ENCODE peak calls at places on chromosomes 2 and 18, in four cellular contexts. M is A549, G is H9, B is uterus. V is an unnamed sample. For H3K4me1, the result is how much of the 10 kb centered on the place peaks cover.

GRCh38 chr2:147846382-147847081 is 1.7 kb downstream of the ACVR2A start:
- DNase-seq in M (no peak), G (no peak), B (no peak), V (no peak)

GRCh38 chr2:24724111-24724775 is 68.9 kb downstream of the PTRHD1 start:
- DNase-seq in M (no peak), G (no peak), B (no peak), V (no peak)

GRCh38 chr2:172415759-172416158 is 11.6 kb upstream of the ITGA6 start:
- DNase-seq in M (no peak), G (no peak), B (no peak), V (peak)

GRCh38 chr2:158321264-158321663 is 135.3 kb downstream of the CCDC148 start:
- DNase-seq in M (no peak), G (no peak), B (no peak), V (no peak)

GRCh38 chr2:121021685-121022084 is 263.3 kb downstream of the TFCP2L1 start:
- DNase-seq in M (no peak), G (no peak), B (no peak), V (no peak)

GRCh38 chr18:59012815-59013677 is 126.6 kb upstream of the SEC11C start:
- DNase-seq in M (no peak), G (no peak), B (no peak), V (no peak)

GRCh38 chr2:160288324-160288723 is 88.3 kb upstream of the ITGB6 start:
- DNase-seq in M (no peak), G (no peak), B (no peak), V (no peak)

GRCh38 chr2:232773815-232774214 is 2.5 kb downstream of the KCNJ13 start:
- DNase-seq in M (no peak), G (no peak), B (no peak), V (no peak)

GRCh38 chr2:57696016-57696415 is 350.6 kb upstream of the VRK2 start:
- DNase-seq in M (peak), G (peak), B (no peak), V (no peak)

GRCh38 chr18:5895886-5896740 is 791 bp upstream of the TMEM200C start:
- DNase-seq in M (no peak), G (peak), B (peak), V (peak)

GRCh38 chr2:18557121-18557520 is 3.3 kb downstream of the RDH14 start:
- DNase-seq in M (no peak), G (no peak), B (no peak), V (no peak)

GRCh38 chr2:224930990-224931389 is 111.3 kb downstream of the DOCK10 start:
- DNase-seq in M (no peak), G (no peak), B (no peak), V (no peak)

GRCh38 chr2:10008809-10009176 is 34.6 kb upstream of the KLF11 start:
- DNase-seq in M (no peak), G (no peak), B (no peak), V (no peak)

GRCh38 chr18:6747646-6748045 is 18.1 kb downstream of the ARHGAP28 start:
- DNase-seq in M (no peak), G (no peak), B (no peak), V (no peak)

GRCh38 chr18:54223568-54224241 is 764 bp downstream of the MBD2 start:
- DNase-seq in M (no peak), G (peak), B (peak), V (peak)

GRCh38 chr2:226904592-226904991 is 68.7 kb downstream of the RHBDD1 start:
- DNase-seq in M (no peak), G (no peak), B (no peak), V (no peak)

GRCh38 chr2:230957756-230958391 is 32.8 kb upstream of the GPR55 start:
- DNase-seq in M (no peak), G (no peak), B (no peak), V (no peak)

GRCh38 chr2:157329524-157329923 is 3.9 kb upstream of the ERMN start:
- DNase-seq in M (no peak), G (no peak), B (no peak), V (no peak)

GRCh38 chr2:67070826-67071225 is 326.3 kb upstream of the ETAA1 start:
- DNase-seq in M (no peak), G (no peak), B (no peak), V (no peak)

GRCh38 chr2:223971731-223972130 is 14.5 kb downstream of the MRPL44 start:
- DNase-seq in M (no peak), G (no peak), B (no peak), V (no peak)

GRCh38 chr2:235727186-235727585 is 233.3 kb downstream of the AGAP1 start:
- DNase-seq in M (no peak), G (no peak), B (peak), V (no peak)

GRCh38 chr18:45589559-45590041 is 25.7 kb upstream of the SLC14A2 start:
- DNase-seq in M (no peak), G (no peak), B (peak), V (peak)

GRCh38 chr2:49973917-49974368 is 819.6 kb upstream of the FSHR start:
- DNase-seq in M (peak), G (peak), B (peak), V (peak)

GRCh38 chr2:135144343-135144742 is 92.3 kb downstream of the RAB3GAP1 start:
- DNase-seq in M (no peak), G (no peak), B (no peak), V (no peak)

GRCh38 chr2:147490612-147491261 is 354.1 kb upstream of the ACVR2A start:
- DNase-seq in M (no peak), G (no peak), B (no peak), V (no peak)

GRCh38 chr2:106868199-106868598 is 17.8 kb downstream of the ST6GAL2 start:
- DNase-seq in M (no peak), G (no peak), B (no peak), V (peak)

GRCh38 chr18:58525517-58525916 is 103.4 kb downstream of the ALPK2 start:
- DNase-seq in M (no peak), G (no peak), B (no peak), V (no peak)

GRCh38 chr2:149049142-149049541 is 10.6 kb downstream of the LYPD6B start:
- DNase-seq in M (no peak), G (no peak), B (no peak), V (no peak)

GRCh38 chr18:48934400-48934707 is 16.4 kb downstream of the SMAD7 start:
- DNase-seq in M (no peak), G (no peak), B (no peak), V (no peak)
- H3K4me1 ChIP-seq in M (half or more), G (under half), B (half or more), V (under half)

GRCh38 chr2:33020883-33021282 is 74.1 kb downstream of the LTBP1 start:
- DNase-seq in M (no peak), G (no peak), B (no peak), V (no peak)
- H3K27ac ChIP-seq in M (peak), G (no peak), B (peak), V (no peak)

GRCh38 chr2:119256574-119256921 is 32.9 kb downstream of the STEAP3 start:
- DNase-seq in M (no peak), G (no peak), B (no peak), V (no peak)

GRCh38 chr2:119254601-119255080 is 31.0 kb downstream of the STEAP3 start:
- DNase-seq in M (no peak), G (peak), B (no peak), V (no peak)

GRCh38 chr2:119257198-119257597 is 33.6 kb downstream of the STEAP3 start:
- DNase-seq in M (no peak), G (peak), B (no peak), V (no peak)

GRCh38 chr2:119253760-119254600 is 30.3 kb downstream of the STEAP3 start:
- DNase-seq in M (no peak), G (peak), B (no peak), V (no peak)

GRCh38 chr2:119255760-119256573 is 32.3 kb downstream of the STEAP3 start:
- DNase-seq in M (peak), G (peak), B (no peak), V (peak)
- H3K4me1 ChIP-seq in M (half or more), G (under half), B (under half), V (under half)

GRCh38 chr2:199810422-199811250 is 40.4 kb downstream of the FTCDNL1 start:
- DNase-seq in M (no peak), G (no peak), B (no peak), V (no peak)

GRCh38 chr2:199818001-199818400 is 33.0 kb downstream of the FTCDNL1 start:
- DNase-seq in M (no peak), G (no peak), B (no peak), V (no peak)

GRCh38 chr2:199811360-199811759 is 39.6 kb downstream of the FTCDNL1 start:
- DNase-seq in M (no peak), G (no peak), B (no peak), V (no peak)

GRCh38 chr2:199814845-199815211 is 36.2 kb downstream of the FTCDNL1 start:
- DNase-seq in M (no peak), G (no peak), B (no peak), V (no peak)

GRCh38 chr2:199814084-199814844 is 36.7 kb downstream of the FTCDNL1 start:
- DNase-seq in M (no peak), G (no peak), B (no peak), V (no peak)
- H3K27ac ChIP-seq in M (no peak), G (no peak), B (no peak), V (no peak)

V was measured in neural progenitor cell.